ENCODE peak calls at places on chromosomes 3 and 15, in six cellular contexts. Y is cardiac muscle cell; V is CD8-positive, alpha-beta T cell; F is pancreas; W is CD8-positive, alpha-beta memory T cell; T is CD4-positive, alpha-beta memory T cell. H is an unnamed sample.

GRCh38 chr3:101677436-101678286 is 729 bp upstream of the ZBTB11 start:
- DNase-seq in Y (no peak), V (peak; percentile 6), F (peak; percentile 74), W (peak; percentile 59), T (no peak), H (no peak)

GRCh38 chr15:60830479-60830878 is 351.5 kb upstream of the ICE2 start:
- DNase-seq in Y (no peak), V (no peak), F (no peak), W (no peak), T (no peak), H (no peak)

GRCh38 chr3:113136071-113136470 is 75.3 kb upstream of the BOC start:
- DNase-seq in Y (peak; percentile 21), V (no peak), F (no peak), W (no peak), T (no peak), H (no peak)

GRCh38 chr15:58889363-58889762 is 44.1 kb downstream of the SLTM start:
- DNase-seq in Y (no peak), V (no peak), F (no peak), W (no peak), T (no peak), H (no peak)

GRCh38 chr15:52656412-52656811 is 22.8 kb downstream of the ATOSA start:
- DNase-seq in Y (no peak), V (no peak), F (no peak), W (no peak), T (no peak), H (no peak)

GRCh38 chr15:52031542-52031941 is 12.5 kb downstream of the MAPK6 start:
- DNase-seq in Y (no peak), V (no peak), F (no peak), W (no peak), T (no peak), H (no peak)

GRCh38 chr3:25585361-25586166 is 79.1 kb downstream of the TOP2B start:
- DNase-seq in Y (no peak), V (no peak), F (no peak), W (no peak), T (no peak), H (no peak)

GRCh38 chr3:190119734-190120133 is 963 bp downstream of the P3H2 start:
- DNase-seq in Y (no peak), V (no peak), F (no peak), W (no peak), T (no peak), H (no peak)

GRCh38 chr3:28575100-28575747 is 226.6 kb upstream of the AZI2 start:
- DNase-seq in Y (peak; percentile 68), V (no peak), F (peak; percentile 78), W (no peak), T (no peak), H (no peak)

GRCh38 chr15:77821188-77821958 is 188.7 kb upstream of the LINGO1 start:
- DNase-seq in Y (peak; percentile 82), V (peak; percentile 12), F (no peak), W (no peak), T (no peak), H (no peak)

GRCh38 chr3:131353946-131354345 is 27.6 kb upstream of the NUDT16 start:
- DNase-seq in Y (no peak), V (no peak), F (no peak), W (no peak), T (no peak), H (no peak)

GRCh38 chr3:165202995-165203394 is 6.8 kb upstream of the SLITRK3 start:
- DNase-seq in Y (no peak), V (no peak), F (no peak), W (no peak), T (no peak), H (no peak)

GRCh38 chr3:45199837-45200648 is 26.0 kb downstream of the TMEM158 start:
- DNase-seq in Y (no peak), V (no peak), F (no peak), W (no peak), T (no peak), H (no peak)

GRCh38 chr3:53350652-53351051 is 3.3 kb upstream of the DCP1A start:
- DNase-seq in Y (no peak), V (no peak), F (no peak), W (no peak), T (no peak), H (no peak)

GRCh38 chr3:5007873-5008272 is 28.6 kb downstream of the BHLHE40 start:
- DNase-seq in Y (no peak), V (no peak), F (no peak), W (no peak), T (no peak), H (no peak)

GRCh38 chr3:67468511-67468910 is 185.9 kb downstream of the SUCLG2 start:
- DNase-seq in Y (no peak), V (no peak), F (no peak), W (no peak), T (no peak), H (no peak)

GRCh38 chr15:67897646-67898045 is 57.8 kb upstream of the RNU6-1 start:
- DNase-seq in Y (no peak), V (no peak), F (no peak), W (no peak), T (no peak), H (no peak)

GRCh38 chr3:195932418-195933043 is 24.2 kb upstream of the TNK2 start:
- DNase-seq in Y (no peak), V (no peak), F (no peak), W (no peak), T (no peak), H (no peak)

GRCh38 chr15:31305375-31305774 is 21.3 kb upstream of the KLF13 start:
- DNase-seq in Y (no peak), V (no peak), F (no peak), W (no peak), T (no peak), H (no peak)

GRCh38 chr15:50783895-50784294 is 18.4 kb upstream of the SPPL2A start:
- DNase-seq in Y (no peak), V (no peak), F (no peak), W (no peak), T (no peak), H (no peak)

GRCh38 chr3:12902181-12902999 is 61.0 kb upstream of the RPL32 start:
- DNase-seq in Y (no peak), V (no peak), F (no peak), W (no peak), T (no peak), H (no peak)

GRCh38 chr3:159852821-159853505 is 135.7 kb upstream of the IL12A start:
- DNase-seq in Y (peak; percentile 89), V (no peak), F (peak; percentile 41), W (no peak), T (no peak), H (no peak)

GRCh38 chr3:52406231-52406661 is 38.7 kb downstream of the SEMA3G start:
- DNase-seq in Y (no peak), V (no peak), F (peak; percentile 69), W (no peak), T (no peak), H (no peak)

GRCh38 chr15:66803749-66804148 is 101.7 kb downstream of the SMAD6 start:
- DNase-seq in Y (no peak), V (no peak), F (no peak), W (no peak), T (no peak), H (no peak)

GRCh38 chr15:31378363-31378903 is 51.8 kb downstream of the KLF13 start:
- DNase-seq in Y (no peak), V (no peak), F (no peak), W (no peak), T (no peak), H (no peak)

GRCh38 chr15:96201696-96202095 is 128.8 kb upstream of the NR2F2 start:
- DNase-seq in Y (no peak), V (no peak), F (no peak), W (no peak), T (no peak), H (no peak)

GRCh38 chr3:33001889-33002288 is 50.4 kb downstream of the CCR4 start:
- DNase-seq in Y (no peak), V (no peak), F (no peak), W (no peak), T (no peak), H (no peak)

GRCh38 chr3:46222435-46223161 is 14.5 kb upstream of the CCR1 start:
- DNase-seq in Y (no peak), V (no peak), F (no peak), W (no peak), T (no peak), H (no peak)

DNA sequence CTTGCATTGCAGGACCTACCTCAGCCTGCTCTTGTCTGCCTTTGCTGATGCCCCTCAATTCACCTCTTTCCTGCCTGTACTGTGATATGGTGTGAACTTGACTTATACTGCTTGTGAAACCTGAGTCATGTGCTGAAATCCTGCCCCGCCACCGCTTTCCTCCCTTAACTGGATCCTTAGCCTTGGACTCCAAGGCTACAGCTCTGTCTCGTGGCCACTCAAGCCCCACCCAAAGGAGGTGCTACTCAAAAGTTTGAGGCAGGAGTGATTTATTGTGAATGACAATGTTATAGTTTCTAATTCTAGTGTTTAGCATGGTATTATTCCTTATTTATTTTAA is 56.1 kb downstream of the MYZAP start:
- DNase-seq in Y (peak; percentile 53), V (no peak), F (no peak), W (no peak), T (no peak), H (no peak)
- H3K27ac ChIP-seq in Y (peak overlapping the region; percentile 68), V (no peak overlapping the region), F (no peak overlapping the region), W (no peak overlapping the region), T (no peak overlapping the region), H (no peak overlapping the region)

GRCh38 chr3:30222436-30222835 is 384.0 kb upstream of the TGFBR2 start:
- DNase-seq in Y (no peak), V (no peak), F (no peak), W (no peak), T (no peak), H (no peak)

GRCh38 chr3:30226606-30227151 is 379.7 kb upstream of the TGFBR2 start:
- DNase-seq in Y (no peak), V (no peak), F (no peak), W (no peak), T (no peak), H (no peak)

GRCh38 chr3:30225021-30225420 is 381.4 kb upstream of the TGFBR2 start:
- DNase-seq in Y (no peak), V (no peak), F (no peak), W (no peak), T (no peak), H (no peak)

GRCh38 chr3:30221622-30222021 is 384.8 kb upstream of the TGFBR2 start:
- DNase-seq in Y (no peak), V (no peak), F (no peak), W (no peak), T (no peak), H (no peak)
- H3K4me3 ChIP-seq in Y (no peak overlapping the region), V (no peak overlapping the region), F (no peak overlapping the region), W (no peak overlapping the region), T (no peak overlapping the region), H (no peak overlapping the region)

GRCh38 chr15:62782100-62782791 is 260.3 kb upstream of the TPM1 start:
- DNase-seq in Y (peak; percentile 85), V (no peak), F (peak; percentile 65), W (no peak), T (no peak), H (no peak)
- H3K27ac ChIP-seq in Y (peak overlapping the region; percentile 52), V (no peak overlapping the region), F (peak overlapping the region; percentile 47), W (no peak overlapping the region), T (no peak overlapping the region), H (no peak overlapping the region)

DNA sequence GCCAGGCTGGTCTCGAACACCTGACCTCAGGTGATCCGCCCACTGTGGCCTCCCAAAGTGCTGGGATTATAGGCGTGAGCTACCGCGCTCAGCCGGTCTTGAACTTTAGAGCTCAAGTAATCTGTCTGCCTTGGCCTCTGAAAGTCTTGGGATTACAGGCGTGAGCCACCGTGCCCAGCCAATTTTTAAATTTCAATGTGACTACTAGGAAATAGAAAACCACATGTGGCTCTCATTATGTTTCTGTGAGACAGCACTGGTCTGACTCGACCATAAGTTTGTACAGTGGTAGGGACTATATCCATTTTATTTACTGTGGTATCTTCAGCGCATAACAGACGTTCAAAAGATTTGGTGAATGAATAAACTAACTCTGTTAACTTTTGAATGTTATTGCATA is 9.1 kb downstream of the ZFAND6 start:
- DNase-seq in Y (no peak), V (no peak), F (no peak), W (no peak), T (no peak), H (no peak)
- H3K4me3 ChIP-seq in Y (no peak overlapping the region), V (no peak overlapping the region), F (no peak overlapping the region), W (no peak overlapping the region), T (no peak overlapping the region), H (no peak overlapping the region)